ENCODE peak calls at places on chromosomes 4 and X, in five cellular contexts. D is fibroblast of pulmonary artery, F is mammary epithelial cell, L is H9, U is caudate nucleus. P is an unnamed sample.

GRCh38 chr4:112552668-112553067 is 36.7 kb upstream of the NEUROG2 start:
- DNase-seq in D (peak; percentile 30), L (no peak), F (peak; percentile 60), U (no peak), P (no peak)

GRCh38 chr4:38639245-38639644 is 24.8 kb upstream of the KLF3 start:
- DNase-seq in F (no peak), D (no peak), L (no peak), U (no peak), P (no peak)

GRCh38 chrX:141904262-141904661 is 568 bp downstream of the MAGEC1 start:
- DNase-seq in D (no peak), U (no peak), L (no peak), F (no peak), P (no peak)

GRCh38 chrX:39725114-39725513 is 372.6 kb downstream of the BCOR start:
- DNase-seq in D (no peak), L (no peak), U (no peak), F (no peak), P (no peak)

GRCh38 chr4:108224628-108225053 is 55.9 kb upstream of the LEF1 start:
- DNase-seq in L (no peak), U (no peak), F (no peak), D (peak; percentile 14), P (no peak)

GRCh38 chrX:129831486-129831885 is 12.2 kb downstream of the ZDHHC9 start:
- DNase-seq in L (no peak), U (peak; percentile 63), F (no peak), D (no peak), P (peak; percentile 19)

GRCh38 chr4:135838889-135839288 is 1637.3 kb upstream of the PABPC4L start:
- DNase-seq in D (peak; percentile 28), L (peak; percentile 55), U (peak; percentile 40), F (no peak), P (no peak)

GRCh38 chrX:110359273-110359672 is 625 bp downstream of the RTL9 start:
- DNase-seq in U (no peak), F (no peak), L (no peak), D (no peak), P (no peak)

GRCh38 chrX:18360867-18361266 is 6.4 kb upstream of the SCML2 start:
- DNase-seq in D (no peak), U (no peak), F (peak; percentile 3), L (no peak), P (no peak)

GRCh38 chr4:108107729-108108382 is 60.9 kb downstream of the LEF1 start:
- DNase-seq in F (no peak), U (no peak), D (no peak), L (no peak), P (no peak)

GRCh38 chr4:705278-706082 is at the start of gene PCGF3:
- DNase-seq in F (peak; percentile 88), L (peak; percentile 97), U (peak; percentile 95), D (peak; percentile 97), P (peak; percentile 99)

GRCh38 chr4:147739239-147739823 is 7.4 kb downstream of the ARHGAP10 start:
- DNase-seq in F (no peak), U (no peak), L (no peak), D (no peak), P (no peak)

GRCh38 chrX:118603981-118604380 is 108.4 kb downstream of the DOCK11 start:
- DNase-seq in U (peak; percentile 6), D (peak; percentile 76), F (peak; percentile 39), L (peak; percentile 50), P (peak; percentile 26)

GRCh38 chr4:2009651-2010233 is 968 bp upstream of the NELFA start:
- DNase-seq in D (peak; percentile 57), L (peak; percentile 67), F (peak; percentile 35), U (peak; percentile 51), P (peak; percentile 83)

GRCh38 chrX:12269484-12269883 is 131.2 kb downstream of the FRMPD4 start:
- DNase-seq in F (no peak), U (no peak), D (peak; percentile 3), L (no peak), P (no peak)

GRCh38 chrX:49840679-49841078 is 11.6 kb downstream of the PAGE4 start:
- DNase-seq in L (peak; percentile 84), U (peak; percentile 13), D (peak; percentile 52), F (peak; percentile 54), P (peak; percentile 27)

GRCh38 chrX:1860936-1861670 is 246.2 kb downstream of the ASMT start:
- DNase-seq in L (no peak), F (no peak), D (no peak), U (no peak), P (no peak)

P was measured in transverse colon.